ENCODE peak calls at places on chromosomes 16 and 17, in six cellular contexts. I is mammary epithelial cell; C is OCI-LY7; Q is IMR-90; N is Peyer's patch; X is CD4-positive, alpha-beta memory T cell. L is an unnamed sample.

GRCh38 chr16:1776991-1777374 is 4.0 kb upstream of the MRPS34 start:
- DNase-seq in C (no peak), I (no peak), Q (no peak), N (no peak), X (no peak), L (peak; percentile 27)

GRCh38 chr17:19022747-19023146 is 18.2 kb upstream of the FAM83G start:
- DNase-seq in C (no peak), X (no peak), I (no peak), Q (no peak), N (no peak), L (no peak)

GRCh38 chr16:31499928-31500327 is 8.3 kb downstream of the RUSF1 start:
- DNase-seq in N (no peak), X (no peak), I (no peak), C (no peak), Q (no peak), L (no peak)

GRCh38 chr17:83064021-83064731 is 15.2 kb upstream of the METRNL start:
- DNase-seq in C (no peak), I (no peak), Q (no peak), N (peak; percentile 39), X (no peak), L (no peak)

GRCh38 chr16:55283776-55284717 is 40.0 kb upstream of the IRX6 start:
- DNase-seq in C (no peak), N (no peak), X (no peak), Q (no peak), I (no peak), L (no peak)

GRCh38 chr17:73569758-73570319 is 74.4 kb downstream of the SDK2 start:
- DNase-seq in X (no peak), N (no peak), C (no peak), I (no peak), Q (no peak), L (no peak)

GRCh38 chr17:62565817-62566216 is 61.7 kb upstream of the MRC2 start:
- DNase-seq in N (no peak), C (no peak), I (peak; percentile 78), X (no peak), Q (peak; percentile 86), L (no peak)

GRCh38 chr16:87701505-87701921 is 64.3 kb downstream of the KLHDC4 start:
- DNase-seq in N (no peak), I (no peak), Q (no peak), C (peak; percentile 98), X (no peak), L (no peak)

GRCh38 chr17:39270923-39271322 is 45.2 kb upstream of the STAC2 start:
- DNase-seq in X (no peak), N (no peak), C (peak; percentile 59), I (peak; percentile 2), Q (peak; percentile 81), L (no peak)

GRCh38 chr17:29038511-29039300 is 4.2 kb upstream of the PIPOX start:
- DNase-seq in Q (no peak), X (no peak), I (peak; percentile 37), N (no peak), C (no peak), L (no peak)

GRCh38 chr17:62652251-62653001 is 25.0 kb downstream of the MRC2 start:
- DNase-seq in X (peak; percentile 17), Q (peak; percentile 75), C (no peak), N (no peak), I (peak; percentile 69), L (peak; percentile 67)

DNA sequence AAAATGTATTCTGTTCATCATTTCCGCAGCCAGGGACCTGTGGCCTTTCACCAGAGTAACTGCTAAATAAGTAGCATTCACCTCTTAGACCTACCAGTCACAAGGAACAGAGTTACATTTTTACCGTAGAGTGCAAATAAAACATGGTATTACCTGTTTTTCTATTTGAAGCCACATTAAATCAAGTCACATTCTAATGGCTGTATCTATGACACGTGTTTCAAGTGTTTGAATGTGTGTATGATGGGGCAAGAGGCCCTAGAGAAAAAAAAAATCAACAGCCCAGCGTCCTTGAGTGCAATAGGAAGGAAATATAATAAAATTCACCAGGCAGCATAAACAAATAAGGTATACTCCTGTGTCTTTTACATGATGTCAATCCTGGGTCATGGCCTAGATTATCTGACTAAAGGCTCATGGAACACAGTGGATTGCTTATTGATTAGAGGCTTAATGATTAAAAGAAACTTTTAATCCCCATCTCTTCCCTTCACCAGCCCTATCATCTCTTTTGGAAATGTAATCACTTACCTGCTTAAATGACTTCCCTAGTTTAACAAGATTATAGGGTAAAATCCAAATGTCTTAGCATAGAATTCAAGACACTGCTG is 168.7 kb upstream of the CDH5 start:
- DNase-seq in X (no peak), I (no peak), N (no peak), C (no peak), Q (no peak), L (no peak)
- H3K27ac ChIP-seq in X (no peak overlapping the region), I (no peak overlapping the region), N (no peak overlapping the region), C (no peak overlapping the region), Q (no peak overlapping the region), L (no peak overlapping the region)

DNA sequence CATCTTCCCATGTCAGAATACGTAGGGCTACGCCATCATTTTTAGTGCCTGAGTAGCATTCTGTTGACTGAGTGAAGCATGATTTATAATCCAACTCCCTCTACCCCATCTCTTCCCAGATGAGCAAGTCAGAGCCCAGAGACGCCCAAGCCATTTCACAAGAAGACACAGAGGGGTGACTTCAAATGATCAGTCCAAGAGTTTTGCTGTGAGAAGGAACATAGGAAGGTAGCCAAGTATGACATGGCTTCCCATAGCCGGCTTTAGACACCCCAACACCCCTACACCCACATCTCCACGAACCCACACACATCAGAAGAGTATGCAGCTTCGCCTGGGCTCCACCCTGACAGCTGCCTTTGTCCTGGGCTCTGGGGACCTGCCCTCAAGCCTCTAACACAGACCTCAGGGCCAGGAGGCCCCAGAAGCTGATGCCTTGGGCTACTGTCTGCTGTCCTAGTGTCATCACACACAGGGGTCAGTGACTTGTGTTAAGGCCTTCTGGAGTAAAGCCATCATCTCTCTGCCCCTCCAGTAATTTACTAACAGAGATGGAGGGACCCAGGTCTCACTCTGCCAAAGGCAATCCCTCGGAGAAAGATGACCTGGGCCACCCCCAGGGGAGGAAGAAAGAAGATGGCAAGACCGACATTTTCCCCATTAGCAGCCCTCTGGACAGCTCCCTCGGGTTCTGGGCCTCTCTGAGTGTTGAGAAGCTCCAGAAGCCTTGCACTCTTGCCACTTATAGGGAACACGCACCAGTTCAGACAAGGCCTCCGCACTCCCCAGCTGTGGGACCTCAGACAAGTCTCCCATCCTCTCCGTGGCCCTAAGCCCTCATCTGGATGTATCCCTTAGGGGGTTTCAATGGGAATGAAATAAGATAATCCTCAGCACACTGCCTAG is 38.7 kb upstream of the MRPS23 start:
- DNase-seq in Q (no peak), C (no peak), N (no peak), X (no peak), I (no peak), L (no peak)
- H3K4me1 ChIP-seq in Q (peaks cover 40% of the 10 kb centered on the region), C (no peaks in the 10 kb centered on the region), N (peaks cover 26% of the 10 kb centered on the region), X (no peaks in the 10 kb centered on the region), I (peaks cover 34% of the 10 kb centered on the region), L (peaks cover 37% of the 10 kb centered on the region)

GRCh38 chr17:74924250-74924948 is at the start of gene OTOP2:
- DNase-seq in N (no peak), C (no peak), Q (no peak), I (no peak), X (peak; percentile 18), L (no peak)
- H3K4me3 ChIP-seq in N (peak within 1 kb of the TSS; percentile 41), C (no peak within 1 kb of the TSS), Q (no peak within 1 kb of the TSS), I (peak within 1 kb of the TSS; percentile 40), X (peak within 1 kb of the TSS; percentile 14), L (peak within 1 kb of the TSS; percentile 31)

GRCh38 chr17:78780335-78780734 is 1.7 kb downstream of the CYTH1 start:
- DNase-seq in C (peak; percentile 67), X (no peak), Q (no peak), N (no peak), I (no peak), L (no peak)
- H3K27ac ChIP-seq in C (peak overlapping the region; percentile 85), X (peak overlapping the region; percentile 95), Q (no peak overlapping the region), N (peak overlapping the region; percentile 98), I (peak overlapping the region; percentile 31), L (no peak overlapping the region)

DNA sequence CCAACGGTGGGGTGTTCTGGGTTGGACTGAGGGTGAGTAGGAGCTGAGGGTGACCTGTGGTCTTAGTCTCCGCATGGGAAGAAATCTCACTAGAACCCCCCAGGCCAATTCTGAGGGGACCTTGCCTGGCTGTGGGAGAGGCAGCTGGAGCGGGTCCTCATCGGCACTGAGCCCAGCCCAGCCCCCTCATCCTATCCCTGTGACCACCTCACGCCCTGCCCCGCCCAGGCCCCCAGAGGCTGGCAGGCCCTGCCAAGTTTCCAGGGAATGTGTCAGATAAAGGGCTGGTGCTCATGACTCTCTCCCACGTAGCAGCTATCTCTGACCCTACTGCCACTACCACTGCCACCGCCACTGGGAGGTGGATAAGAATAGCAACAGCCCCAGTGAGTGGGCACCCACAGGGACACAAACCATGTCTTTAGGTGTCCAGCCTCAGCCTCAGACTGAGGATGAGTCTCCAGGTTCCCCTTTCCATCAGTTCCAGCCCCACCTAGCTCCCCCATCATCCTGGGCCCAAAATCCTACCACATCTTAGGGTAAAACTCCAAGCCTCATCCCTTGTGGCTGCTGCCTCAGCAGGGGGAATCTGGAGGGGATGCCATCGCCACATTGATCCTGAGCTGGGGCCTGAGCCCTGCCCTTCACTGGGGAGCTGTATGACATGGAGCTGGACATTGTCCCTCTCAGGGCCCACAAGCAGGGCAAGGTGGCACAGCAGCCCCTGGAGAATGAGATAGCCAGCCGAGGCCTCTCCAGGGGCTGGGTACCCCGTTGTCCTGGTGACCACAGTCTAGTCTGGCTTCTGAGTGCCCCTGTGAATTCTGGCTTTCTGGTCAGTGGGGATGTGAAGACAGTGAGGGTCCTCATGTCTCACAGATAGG is 14.9 kb downstream of the CDH16 start:
- DNase-seq in X (no peak), I (no peak), C (no peak), Q (no peak), N (no peak), L (peak; percentile 37)
- H3K4me1 ChIP-seq in X (peaks cover 11% of the 10 kb centered on the region), I (peaks cover 21% of the 10 kb centered on the region), C (no peaks in the 10 kb centered on the region), Q (peaks cover 43% of the 10 kb centered on the region), N (peaks cover 44% of the 10 kb centered on the region), L (peaks cover 41% of the 10 kb centered on the region)

GRCh38 chr16:84821179-84821578 is 1.4 kb downstream of the CRISPLD2 start:
- DNase-seq in X (no peak), Q (no peak), C (no peak), I (no peak), N (no peak), L (no peak)

GRCh38 chr16:84823926-84824325 is 4.1 kb downstream of the CRISPLD2 start:
- DNase-seq in I (no peak), C (no peak), N (no peak), Q (no peak), X (no peak), L (no peak)

GRCh38 chr16:84821728-84822676 is 2.2 kb downstream of the CRISPLD2 start:
- DNase-seq in X (no peak), Q (no peak), N (no peak), I (peak; percentile 43), C (no peak), L (no peak)

GRCh38 chr16:84822990-84823389 is 3.2 kb downstream of the CRISPLD2 start:
- DNase-seq in X (no peak), Q (no peak), I (no peak), N (no peak), C (no peak), L (no peak)

GRCh38 chr16:84823484-84823883 is 3.7 kb downstream of the CRISPLD2 start:
- DNase-seq in N (no peak), X (no peak), Q (no peak), I (no peak), C (no peak), L (no peak)
- H3K4me3 ChIP-seq in N (no peak overlapping the region), X (no peak overlapping the region), Q (no peak overlapping the region), I (no peak overlapping the region), C (no peak overlapping the region), L (no peak overlapping the region)

DNA sequence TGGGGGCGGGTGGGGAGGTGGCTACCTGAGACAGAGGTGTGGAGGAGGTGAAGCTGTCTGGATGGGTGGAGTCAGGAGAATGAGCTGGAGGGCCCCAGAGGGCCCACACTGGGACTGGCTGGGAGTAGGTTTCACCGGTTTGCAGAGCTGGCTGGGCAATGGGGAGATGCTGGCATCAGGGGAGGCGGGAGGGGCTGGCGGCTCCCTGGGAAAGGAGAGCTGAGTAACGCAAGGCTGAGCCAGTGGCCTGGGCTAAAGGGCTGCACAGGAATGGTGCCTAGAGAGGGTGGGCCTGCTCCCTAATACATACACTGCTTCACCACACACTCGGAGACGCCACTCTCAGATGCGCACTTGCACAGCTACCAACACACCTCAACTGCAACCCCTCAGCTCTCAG is 12.4 kb downstream of the P3H4 start:
- DNase-seq in I (peak; percentile 79), N (no peak), X (no peak), Q (no peak), C (no peak), L (no peak)
- H3K27ac ChIP-seq in I (peak overlapping the region; percentile 93), N (no peak overlapping the region), X (no peak overlapping the region), Q (no peak overlapping the region), C (no peak overlapping the region), L (no peak overlapping the region)